ENCODE peak calls at places on chromosomes 16 and 17, in four cellular contexts. One of them, this sample, is unnamed.

GRCh38 chr17:75159196-75160031 is 5.1 kb upstream of the JPT1 start:
- DNase-seq in MM.1S: no peak
- DNase-seq in fibroblast of mammary gland: peak; percentile 53
- DNase-seq in HCT116: peak; percentile 59
- DNase-seq in this sample: no peak

GRCh38 chr17:441155-441950 is 88.7 kb upstream of the RPH3AL start:
- DNase-seq in fibroblast of mammary gland: no peak
- DNase-seq in HCT116: no peak
- DNase-seq in MM.1S: no peak
- DNase-seq in this sample: no peak

GRCh38 chr17:62718420-62718819 is 89.7 kb downstream of the MARCHF10 start:
- DNase-seq in MM.1S: no peak
- DNase-seq in fibroblast of mammary gland: peak; percentile 59
- DNase-seq in HCT116: no peak
- DNase-seq in this sample: no peak

GRCh38 chr17:63699638-63700527 is at the start of gene LIMD2:
- DNase-seq in HCT116: no peak
- DNase-seq in fibroblast of mammary gland: no peak
- DNase-seq in MM.1S: no peak
- DNase-seq in this sample: peak; percentile 85

GRCh38 chr16:11698271-11698689 is 30.0 kb downstream of the SNN start:
- DNase-seq in MM.1S: no peak
- DNase-seq in fibroblast of mammary gland: no peak
- DNase-seq in HCT116: no peak
- DNase-seq in this sample: no peak

GRCh38 chr17:81821603-81822311 is 11.3 kb downstream of the MCRIP1 start:
- DNase-seq in HCT116: peak; percentile 40
- DNase-seq in MM.1S: no peak
- DNase-seq in fibroblast of mammary gland: peak; percentile 66
- DNase-seq in this sample: no peak

GRCh38 chr16:74570412-74571301 is 36.3 kb downstream of the GLG1 start:
- DNase-seq in MM.1S: no peak
- DNase-seq in fibroblast of mammary gland: no peak
- DNase-seq in HCT116: no peak
- DNase-seq in this sample: no peak

GRCh38 chr17:10172241-10172741 is 26.1 kb downstream of the GAS7 start:
- DNase-seq in fibroblast of mammary gland: peak; percentile 60
- DNase-seq in MM.1S: no peak
- DNase-seq in HCT116: no peak
- DNase-seq in this sample: peak; percentile 45

GRCh38 chr16:27181020-27181419 is 22.3 kb upstream of the KDM8 start:
- DNase-seq in MM.1S: no peak
- DNase-seq in fibroblast of mammary gland: no peak
- DNase-seq in HCT116: no peak
- DNase-seq in this sample: no peak

GRCh38 chr16:83878838-83879237 is 20.1 kb upstream of the MLYCD start:
- DNase-seq in HCT116: peak; percentile 52
- DNase-seq in MM.1S: no peak
- DNase-seq in fibroblast of mammary gland: peak; percentile 58
- DNase-seq in this sample: no peak

GRCh38 chr17:50799582-50799981 is 32.3 kb upstream of the ANKRD40CL start:
- DNase-seq in MM.1S: no peak
- DNase-seq in HCT116: no peak
- DNase-seq in fibroblast of mammary gland: no peak
- DNase-seq in this sample: no peak

GRCh38 chr17:29617481-29618271 is 5.0 kb downstream of the CORO6 start:
- DNase-seq in MM.1S: peak; percentile 90
- DNase-seq in fibroblast of mammary gland: peak; percentile 77
- DNase-seq in HCT116: peak; percentile 50
- DNase-seq in this sample: peak; percentile 85

GRCh38 chr16:77307764-77308561 is 108.8 kb downstream of the SYCE1L start:
- DNase-seq in MM.1S: peak; percentile 43
- DNase-seq in fibroblast of mammary gland: peak; percentile 85
- DNase-seq in HCT116: no peak
- DNase-seq in this sample: no peak

GRCh38 chr16:85067431-85067830 is 39.8 kb downstream of the KIAA0513 start:
- DNase-seq in MM.1S: no peak
- DNase-seq in HCT116: no peak
- DNase-seq in fibroblast of mammary gland: no peak
- DNase-seq in this sample: no peak

GRCh38 chr16:86558355-86559193 is 3.5 kb upstream of the MTHFSD start:
- DNase-seq in MM.1S: no peak
- DNase-seq in fibroblast of mammary gland: no peak
- DNase-seq in HCT116: no peak
- DNase-seq in this sample: no peak

GRCh38 chr16:11367483-11367906 is 22.2 kb downstream of the RMI2 start:
- DNase-seq in HCT116: no peak
- DNase-seq in MM.1S: no peak
- DNase-seq in fibroblast of mammary gland: peak; percentile 53
- DNase-seq in this sample: no peak

DNA sequence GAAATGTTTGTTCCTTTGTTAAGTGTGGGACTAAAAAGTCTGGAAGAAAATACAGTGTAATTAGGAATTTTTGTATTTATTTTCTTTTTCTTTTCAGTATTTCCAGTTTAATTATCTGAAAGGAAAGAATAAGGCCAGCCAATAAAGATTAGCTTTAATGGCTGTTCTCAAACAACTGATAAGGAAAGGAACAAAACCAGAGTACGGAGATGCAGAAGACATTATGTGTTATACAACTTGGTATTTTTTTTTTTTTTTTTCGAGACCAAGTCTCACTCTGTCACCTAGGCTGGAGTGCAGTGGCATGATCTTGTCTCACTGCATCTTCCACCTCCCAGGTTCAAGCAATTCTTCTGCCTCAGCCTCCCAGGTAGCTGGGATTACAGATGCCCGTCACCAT is 47.5 kb downstream of the SNTB2 start:
- DNase-seq in MM.1S: no peak
- DNase-seq in HCT116: no peak
- DNase-seq in fibroblast of mammary gland: no peak
- DNase-seq in this sample: no peak
- TF ChIP-seq CTCF in MM.1S: no peak
- TF ChIP-seq CTCF in HCT116: no peak
- TF ChIP-seq CTCF in fibroblast of mammary gland: no peak
- TF ChIP-seq CTCF in this sample: no peak

GRCh38 chr17:5422505-5422904 is 2.5 kb downstream of the RPAIN start:
- DNase-seq in HCT116: peak; percentile 35
- DNase-seq in MM.1S: no peak
- DNase-seq in fibroblast of mammary gland: peak; percentile 81
- DNase-seq in this sample: no peak
- TF ChIP-seq CTCF in HCT116: no peak
- TF ChIP-seq CTCF in MM.1S: no peak
- TF ChIP-seq CTCF in fibroblast of mammary gland: peak; percentile 18
- TF ChIP-seq CTCF in this sample: no peak

DNA sequence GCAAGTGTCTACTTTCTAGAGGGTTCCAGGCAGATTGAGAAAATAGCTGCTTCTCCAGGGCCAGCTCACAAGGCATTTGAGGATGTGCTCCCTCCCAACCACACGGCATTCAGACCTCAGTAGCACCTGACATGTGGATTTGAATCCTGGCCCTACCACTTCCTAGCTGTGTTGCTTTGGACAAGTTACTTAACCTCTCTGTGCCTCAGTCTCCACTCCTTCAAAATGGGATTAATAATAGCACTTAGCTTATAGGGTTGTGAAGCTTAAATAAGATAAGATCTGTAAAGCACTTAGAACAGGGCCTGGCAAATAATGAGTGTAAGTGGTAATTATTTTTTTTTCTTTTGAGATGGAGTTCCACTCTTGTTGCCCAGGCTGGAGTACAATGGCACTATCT is 21.0 kb upstream of the NOMO2 start:
- DNase-seq in MM.1S: no peak
- DNase-seq in HCT116: no peak
- DNase-seq in fibroblast of mammary gland: no peak
- DNase-seq in this sample: no peak
- TF ChIP-seq CTCF in MM.1S: no peak
- TF ChIP-seq CTCF in HCT116: no peak
- TF ChIP-seq CTCF in fibroblast of mammary gland: no peak
- TF ChIP-seq CTCF in this sample: no peak

GRCh38 chr16:30956601-30957455 is 726 bp upstream of the SETD1A start:
- DNase-seq in HCT116: peak; percentile 72
- DNase-seq in MM.1S: peak; percentile 71
- DNase-seq in fibroblast of mammary gland: peak; percentile 83
- DNase-seq in this sample: peak; percentile 87
- TF ChIP-seq CTCF in HCT116: peak; percentile 12
- TF ChIP-seq CTCF in MM.1S: peak; percentile 34
- TF ChIP-seq CTCF in fibroblast of mammary gland: no peak
- TF ChIP-seq CTCF in this sample: peak; percentile 38

DNA sequence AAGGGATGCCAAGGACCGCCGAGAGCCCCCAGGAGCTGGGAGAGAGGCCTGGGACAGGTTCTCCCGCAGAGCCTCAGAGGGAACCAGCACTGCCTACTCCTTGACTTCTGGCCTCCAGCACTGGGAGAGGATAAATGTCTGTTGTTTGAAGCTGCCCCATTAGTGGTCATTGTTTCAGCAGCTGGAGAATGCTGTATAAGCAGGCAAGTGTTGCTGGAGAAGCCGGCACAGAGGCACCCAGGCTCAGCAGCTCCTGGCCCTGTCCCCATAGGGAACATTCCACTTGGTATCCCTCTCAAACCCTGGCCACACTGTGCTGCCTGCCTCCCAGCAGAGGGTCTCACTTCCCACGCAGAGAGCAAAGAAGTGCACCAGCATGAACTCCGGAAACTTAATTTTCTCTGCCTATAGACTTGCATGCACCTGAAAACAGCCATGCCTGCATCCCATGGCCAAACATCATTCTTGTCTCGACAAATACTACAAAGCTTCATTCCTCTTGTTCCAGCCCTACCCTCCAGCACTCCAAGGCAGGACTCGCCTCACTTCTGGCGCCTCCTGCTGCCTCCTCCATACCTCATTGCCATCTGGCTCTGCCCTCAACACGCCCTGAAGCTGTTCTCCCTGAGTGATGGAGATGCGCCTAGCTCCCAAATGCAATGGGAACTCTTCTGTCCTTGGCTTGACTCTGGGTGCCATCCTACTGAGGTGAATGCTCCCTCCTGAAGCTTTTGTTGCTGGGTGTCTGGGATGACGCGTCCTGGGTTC is 88.1 kb downstream of the DNAH17 start:
- DNase-seq in HCT116: no peak
- DNase-seq in MM.1S: no peak
- DNase-seq in fibroblast of mammary gland: no peak
- DNase-seq in this sample: no peak
- TF ChIP-seq CTCF in HCT116: no peak
- TF ChIP-seq CTCF in MM.1S: no peak
- TF ChIP-seq CTCF in fibroblast of mammary gland: no peak
- TF ChIP-seq CTCF in this sample: no peak

GRCh38 chr16:89371386-89371785 is 119.0 kb downstream of the ANKRD11 start:
- DNase-seq in MM.1S: no peak
- DNase-seq in fibroblast of mammary gland: no peak
- DNase-seq in HCT116: no peak
- DNase-seq in this sample: no peak

GRCh38 chr16:89374393-89374948 is 115.9 kb downstream of the ANKRD11 start:
- DNase-seq in HCT116: no peak
- DNase-seq in MM.1S: no peak
- DNase-seq in fibroblast of mammary gland: peak; percentile 55
- DNase-seq in this sample: no peak

GRCh38 chr16:89375021-89375420 is 115.3 kb downstream of the ANKRD11 start:
- DNase-seq in MM.1S: no peak
- DNase-seq in HCT116: no peak
- DNase-seq in fibroblast of mammary gland: no peak
- DNase-seq in this sample: no peak

GRCh38 chr16:89371968-89372634 is 118.3 kb downstream of the ANKRD11 start:
- DNase-seq in fibroblast of mammary gland: peak; percentile 64
- DNase-seq in HCT116: no peak
- DNase-seq in MM.1S: no peak
- DNase-seq in this sample: no peak

DNA sequence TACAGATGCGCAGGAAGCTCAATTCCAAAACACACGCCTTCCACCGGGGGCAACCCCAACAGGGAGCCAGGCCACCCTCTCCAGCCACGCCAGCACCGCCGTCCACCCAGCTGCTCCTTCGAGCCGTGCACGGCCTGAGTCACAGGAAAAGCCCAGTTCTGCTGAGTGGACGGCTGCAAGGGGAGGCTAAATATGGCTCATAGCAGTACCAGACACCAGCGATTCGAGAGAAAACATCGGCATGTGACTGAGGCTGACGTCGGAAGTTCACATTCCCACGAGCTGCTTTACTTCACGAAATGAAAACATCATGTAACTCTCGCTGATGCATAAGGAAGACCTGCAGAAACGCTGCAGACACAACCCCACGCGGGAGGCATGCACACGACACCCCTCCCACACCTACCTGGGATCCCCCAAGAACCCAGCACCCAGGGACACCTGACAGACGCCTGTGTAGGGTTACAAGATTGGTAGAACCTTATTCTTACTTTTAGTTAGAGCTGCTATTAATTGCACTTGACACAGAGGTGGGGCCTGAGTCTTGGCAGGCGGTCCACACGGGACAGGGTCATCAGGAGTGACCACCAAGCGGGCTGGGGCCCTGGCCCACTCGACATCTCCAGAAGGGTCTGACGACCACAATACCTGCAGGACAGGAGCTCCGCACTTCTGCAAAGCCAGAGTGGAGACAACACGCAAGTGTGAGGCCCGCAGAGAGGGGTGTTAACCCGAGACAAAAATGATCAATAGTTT is 116.8 kb downstream of the ANKRD11 start:
- DNase-seq in MM.1S: no peak
- DNase-seq in fibroblast of mammary gland: peak; percentile 93
- DNase-seq in HCT116: no peak
- DNase-seq in this sample: no peak
- TF ChIP-seq CTCF in MM.1S: no peak
- TF ChIP-seq CTCF in fibroblast of mammary gland: no peak
- TF ChIP-seq CTCF in HCT116: peak; percentile 10
- TF ChIP-seq CTCF in this sample: no peak

GRCh38 chr16:55513616-55514015 is 4.7 kb downstream of the LPCAT2 start:
- DNase-seq in MM.1S: no peak
- DNase-seq in fibroblast of mammary gland: no peak
- DNase-seq in HCT116: no peak
- DNase-seq in this sample: no peak
- TF ChIP-seq CTCF in MM.1S: no peak
- TF ChIP-seq CTCF in fibroblast of mammary gland: peak; percentile 8
- TF ChIP-seq CTCF in HCT116: no peak
- TF ChIP-seq CTCF in this sample: no peak

GRCh38 chr17:21285164-21286065 is 904 bp downstream of the MAP2K3 start:
- DNase-seq in MM.1S: no peak
- DNase-seq in HCT116: no peak
- DNase-seq in fibroblast of mammary gland: peak; percentile 69
- DNase-seq in this sample: no peak
- TF ChIP-seq CTCF in MM.1S: no peak
- TF ChIP-seq CTCF in HCT116: no peak
- TF ChIP-seq CTCF in fibroblast of mammary gland: no peak
- TF ChIP-seq CTCF in this sample: no peak

GRCh38 chr16:2855536-2855935 is 2.4 kb downstream of the PRSS22 start:
- DNase-seq in MM.1S: no peak
- DNase-seq in HCT116: no peak
- DNase-seq in fibroblast of mammary gland: no peak
- DNase-seq in this sample: peak; percentile 14

GRCh38 chr16:2856061-2856670 is 1.8 kb downstream of the PRSS22 start:
- DNase-seq in MM.1S: no peak
- DNase-seq in fibroblast of mammary gland: no peak
- DNase-seq in HCT116: no peak
- DNase-seq in this sample: peak; percentile 22

GRCh38 chr16:2853531-2854073 is 4.4 kb downstream of the PRSS22 start:
- DNase-seq in MM.1S: no peak
- DNase-seq in HCT116: no peak
- DNase-seq in fibroblast of mammary gland: no peak
- DNase-seq in this sample: no peak

GRCh38 chr16:2852731-2853507 is 5.1 kb downstream of the PRSS22 start:
- DNase-seq in MM.1S: no peak
- DNase-seq in fibroblast of mammary gland: no peak
- DNase-seq in HCT116: no peak
- DNase-seq in this sample: no peak

GRCh38 chr16:2854700-2855309 is 3.2 kb downstream of the PRSS22 start:
- DNase-seq in MM.1S: no peak
- DNase-seq in fibroblast of mammary gland: peak; percentile 30
- DNase-seq in HCT116: no peak
- DNase-seq in this sample: peak; percentile 19
- TF ChIP-seq CTCF in MM.1S: peak; percentile 68
- TF ChIP-seq CTCF in fibroblast of mammary gland: peak; percentile 68
- TF ChIP-seq CTCF in HCT116: peak; percentile 80
- TF ChIP-seq CTCF in this sample: peak; percentile 19